ENCODE peak calls at places on chromosomes 11 and 22, in ten cellular contexts. E is K562, V is fibroblast of mammary gland, Q is cardiac muscle cell, J is foreskin fibroblast, F is lower lobe of right lung, X is tibial artery, S is heart left ventricle, W is ascending aorta, G is cardiac fibroblast. T is an unnamed sample.

GRCh38 chr11:61923166-61924015 is 6.0 kb upstream of the RAB3IL1 start:
- DNase-seq in Q (peak), E (peak), G (peak), F (no peak), V (peak), S (peak), W (no peak), J (peak), X (peak), T (peak)

GRCh38 chr22:49042877-49043859 is 784.5 kb downstream of the BRD1 start:
- DNase-seq in V (no peak), X (peak), G (no peak), J (no peak), W (no peak), E (no peak), Q (no peak), F (no peak), S (no peak), T (no peak)

GRCh38 chr11:28581286-28582242 is 473.4 kb downstream of the METTL15 start:
- DNase-seq in S (no peak), X (no peak), F (no peak), V (peak), G (peak), Q (no peak), W (no peak), E (no peak), J (no peak), T (peak)

GRCh38 chr22:34973016-34973415 is 92.9 kb upstream of the ISX start:
- DNase-seq in X (no peak), G (no peak), S (no peak), V (no peak), E (no peak), J (no peak), Q (no peak), W (no peak), F (no peak), T (no peak)

GRCh38 chr11:109680127-109680526 is 258.1 kb downstream of the C11orf87 start:
- DNase-seq in S (no peak), V (peak), F (no peak), J (no peak), E (no peak), X (no peak), G (peak), Q (no peak), W (no peak), T (peak)

GRCh38 chr22:23226497-23226850 is 46.2 kb downstream of the BCR start:
- DNase-seq in W (no peak), S (no peak), G (peak), Q (no peak), F (peak), E (no peak), X (no peak), J (peak), V (peak), T (no peak)

GRCh38 chr11:131511794-131512193 is 141.4 kb downstream of the NTM start:
- DNase-seq in Q (peak), V (peak), X (no peak), F (no peak), G (no peak), W (no peak), E (peak), J (no peak), S (no peak), T (peak)

GRCh38 chr11:12248330-12248729 is 129.0 kb upstream of the PARVA start:
- DNase-seq in J (peak), E (no peak), X (peak), V (no peak), W (no peak), F (peak), Q (no peak), S (peak), G (no peak), T (no peak)

GRCh38 chr11:66426314-66426713 is 5.5 kb downstream of the NPAS4 start:
- DNase-seq in V (no peak), X (no peak), J (no peak), E (no peak), F (no peak), S (no peak), Q (no peak), W (no peak), G (no peak), T (no peak)

GRCh38 chr22:40607506-40607905 is 29.0 kb downstream of the MRTFA start:
- DNase-seq in G (no peak), J (no peak), X (no peak), F (no peak), Q (no peak), E (no peak), V (no peak), S (no peak), W (no peak), T (no peak)

GRCh38 chr11:111977141-111978027 is 40.2 kb downstream of the DIXDC1 start:
- DNase-seq in W (peak), E (no peak), V (peak), S (peak), Q (peak), X (peak), G (peak), J (peak), F (peak), T (peak)

GRCh38 chr11:65278351-65278750 is 16.6 kb downstream of the POLA2 start:
- DNase-seq in X (no peak), V (no peak), S (no peak), W (no peak), Q (no peak), E (no peak), F (no peak), J (no peak), G (no peak), T (no peak)

GRCh38 chr11:85815186-85815911 is 4.4 kb upstream of the SYTL2 start:
- DNase-seq in X (no peak), G (peak), F (no peak), V (peak), S (no peak), W (no peak), Q (no peak), E (no peak), J (peak), T (no peak)

GRCh38 chr11:130325691-130326090 is 11.0 kb upstream of the ZBTB44 start:
- DNase-seq in F (no peak), X (no peak), G (no peak), W (no peak), V (no peak), S (no peak), Q (no peak), E (no peak), J (no peak), T (no peak)

GRCh38 chr22:45722006-45722405 is 50.4 kb downstream of the ATXN10 start:
- DNase-seq in F (no peak), W (no peak), X (no peak), G (no peak), J (no peak), E (no peak), S (no peak), V (no peak), Q (no peak), T (no peak)

GRCh38 chr11:35323076-35323868 is 96.1 kb downstream of the SLC1A2 start:
- DNase-seq in E (no peak), V (peak), J (peak), X (no peak), G (no peak), F (no peak), Q (no peak), S (no peak), W (no peak), T (no peak)

GRCh38 chr11:121892131-121892681 is 223.8 kb downstream of the BLID start:
- DNase-seq in G (peak), W (no peak), Q (peak), J (peak), S (peak), X (no peak), E (no peak), F (no peak), V (peak), T (peak)

GRCh38 chr11:13463779-13464290 is 813 bp upstream of the BTBD10 start:
- DNase-seq in J (peak), Q (no peak), S (no peak), F (no peak), W (no peak), X (no peak), G (peak), V (peak), E (no peak), T (no peak)

GRCh38 chr11:83970061-83970671 is 684.0 kb upstream of the CCDC90B start:
- DNase-seq in V (peak), E (no peak), W (no peak), X (no peak), Q (no peak), G (no peak), F (no peak), S (no peak), J (no peak), T (no peak)

GRCh38 chr11:117497206-117497951 is 169.7 kb downstream of the CEP164 start:
- DNase-seq in X (no peak), V (no peak), J (no peak), G (no peak), E (no peak), W (no peak), Q (no peak), S (no peak), F (no peak), T (no peak)

GRCh38 chr11:77056814-77057402 is 9.9 kb upstream of the CAPN5 start:
- DNase-seq in S (no peak), Q (no peak), E (no peak), V (no peak), F (no peak), W (no peak), G (no peak), J (no peak), X (no peak), T (no peak)

GRCh38 chr22:23037429-23038333 is 32.6 kb upstream of the GNAZ start:
- DNase-seq in W (no peak), J (no peak), X (no peak), S (no peak), G (no peak), E (peak), F (no peak), V (no peak), Q (no peak), T (no peak)

GRCh38 chr11:88482871-88483301 is 145.3 kb upstream of the CTSC start:
- DNase-seq in Q (no peak), G (peak), E (no peak), V (peak), F (no peak), S (no peak), X (no peak), J (peak), W (no peak), T (no peak)

GRCh38 chr11:50379484-50379883 is 346.8 kb downstream of the OR4C45 start:
- DNase-seq in S (no peak), E (no peak), W (no peak), X (no peak), J (no peak), F (no peak), G (no peak), Q (no peak), V (no peak), T (no peak)

GRCh38 chr22:48945621-48946458 is 881.8 kb downstream of the BRD1 start:
- DNase-seq in F (no peak), E (no peak), Q (no peak), W (no peak), X (peak), J (no peak), S (peak), V (no peak), G (no peak), T (no peak)

GRCh38 chr22:36104988-36105387 is 55.6 kb downstream of the APOL3 start:
- DNase-seq in X (no peak), W (no peak), G (no peak), Q (no peak), J (peak), V (peak), E (no peak), F (peak), S (no peak), T (peak)

GRCh38 chr11:133526790-133527189 is 5.5 kb downstream of the OPCML start:
- DNase-seq in X (no peak), Q (peak), J (no peak), S (no peak), E (no peak), W (no peak), V (no peak), G (no peak), F (no peak), T (no peak)

GRCh38 chr11:16737860-16738197 is 618 bp upstream of the C11orf58 start:
- DNase-seq in S (no peak), F (no peak), E (no peak), J (no peak), Q (peak), G (no peak), W (no peak), V (no peak), X (no peak), T (no peak)

GRCh38 chr11:133821776-133822175 is 23.5 kb downstream of the SPATA19 start:
- DNase-seq in V (peak), S (no peak), E (peak), W (no peak), F (no peak), G (peak), J (no peak), Q (peak), X (no peak), T (no peak)

GRCh38 chr22:47207387-47207786 is 444.9 kb downstream of the TBC1D22A start:
- DNase-seq in S (no peak), Q (no peak), G (no peak), E (no peak), X (peak), J (no peak), F (no peak), V (no peak), W (no peak), T (no peak)

GRCh38 chr11:84819128-84819527 is 808.0 kb downstream of the DLG2 start:
- DNase-seq in V (peak), E (no peak), W (no peak), S (no peak), G (peak), J (peak), X (no peak), F (no peak), Q (peak), T (peak)

GRCh38 chr11:104573431-104573830 is 324.8 kb downstream of the CASP12 start:
- DNase-seq in W (no peak), E (no peak), Q (no peak), G (peak), X (no peak), S (no peak), F (no peak), J (peak), V (peak), T (peak)

GRCh38 chr11:36594316-36594989 is at the start of gene IFTAP:
- DNase-seq in F (peak), J (peak), W (no peak), Q (peak), S (peak), G (peak), E (peak), V (peak), X (peak), T (peak)

GRCh38 chr11:15157181-15157580 is 42.5 kb downstream of the INSC start:
- DNase-seq in Q (no peak), X (no peak), J (peak), W (no peak), V (peak), S (no peak), F (no peak), E (no peak), G (peak), T (peak)

GRCh38 chr11:44609028-44609782 is 43.7 kb downstream of the CD82 start:
- DNase-seq in J (no peak), W (no peak), E (no peak), S (no peak), G (no peak), F (no peak), X (no peak), Q (no peak), V (no peak), T (no peak)
- H3K4me3 ChIP-seq in J (no peak), W (no peak), E (no peak), S (no peak), G (no peak), F (no peak), X (no peak), Q (no peak), V (no peak), T (no peak)

GRCh38 chr11:2691991-2692841 is 7.6 kb downstream of the KCNQ1OT1 start:
- DNase-seq in W (no peak), S (no peak), X (peak), E (no peak), Q (peak), G (no peak), F (no peak), J (no peak), V (no peak), T (no peak)
- TF ChIP-seq CTCF in W (no peak), S (no peak), X (no peak), E (peak), Q (peak), G (no peak), F (peak), J (no peak), V (no peak), T (peak)

DNA sequence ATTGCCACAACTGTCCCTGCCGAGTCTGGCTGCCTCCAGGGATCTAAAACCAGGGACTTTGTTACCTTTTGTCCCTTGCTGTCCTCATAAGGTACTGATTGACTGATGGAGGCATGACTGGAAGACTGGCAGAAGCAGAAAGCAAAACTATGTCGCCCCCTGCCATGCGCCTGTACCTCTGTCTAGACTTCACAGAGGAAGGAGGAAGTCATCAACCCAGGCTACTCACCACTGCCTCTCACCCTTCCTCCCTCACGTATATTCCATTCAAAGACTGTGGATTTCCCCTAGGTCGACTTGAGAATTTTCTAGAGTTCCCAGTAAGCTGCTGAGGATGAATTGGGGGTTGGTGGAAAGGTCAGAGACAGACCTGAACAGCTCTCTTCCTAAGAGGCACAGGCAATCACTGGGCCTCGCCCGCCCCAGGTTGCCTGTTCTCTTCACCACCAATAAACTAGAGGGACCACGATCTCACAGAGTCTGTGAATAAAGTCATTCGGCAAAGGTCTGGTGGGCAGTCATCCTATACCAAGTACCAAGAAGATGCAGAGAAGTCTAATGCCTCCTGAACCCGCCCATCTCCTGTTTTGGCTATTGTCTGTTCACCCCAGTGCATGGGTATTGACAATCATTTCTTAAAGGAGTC is 27.5 kb upstream of the CHST1 start:
- DNase-seq in V (no peak), W (no peak), Q (no peak), E (no peak), F (no peak), J (no peak), S (no peak), G (no peak), X (no peak), T (no peak)
- H3K4me3 ChIP-seq in V (no peak), W (no peak), Q (no peak), E (no peak), F (no peak), J (no peak), S (no peak), G (no peak), X (no peak), T (no peak)

GRCh38 chr11:101759771-101760450 is 154.9 kb upstream of the CEP126 start:
- DNase-seq in J (peak), V (peak), Q (peak), F (no peak), S (no peak), X (no peak), G (peak), W (no peak), E (no peak), T (no peak)
- TF ChIP-seq CTCF in J (peak), V (peak), Q (peak), F (no peak), S (no peak), X (no peak), G (no peak), W (no peak), E (no peak), T (peak)

GRCh38 chr11:57779275-57779674 is 17.7 kb downstream of the CTNND1 start:
- DNase-seq in W (no peak), S (peak), V (no peak), X (no peak), J (peak), F (no peak), G (peak), E (no peak), Q (peak), T (peak)
- H3K4me3 ChIP-seq in W (peak), S (peak), V (no peak), X (no peak), J (no peak), F (peak), G (no peak), E (no peak), Q (peak), T (no peak)

DNA sequence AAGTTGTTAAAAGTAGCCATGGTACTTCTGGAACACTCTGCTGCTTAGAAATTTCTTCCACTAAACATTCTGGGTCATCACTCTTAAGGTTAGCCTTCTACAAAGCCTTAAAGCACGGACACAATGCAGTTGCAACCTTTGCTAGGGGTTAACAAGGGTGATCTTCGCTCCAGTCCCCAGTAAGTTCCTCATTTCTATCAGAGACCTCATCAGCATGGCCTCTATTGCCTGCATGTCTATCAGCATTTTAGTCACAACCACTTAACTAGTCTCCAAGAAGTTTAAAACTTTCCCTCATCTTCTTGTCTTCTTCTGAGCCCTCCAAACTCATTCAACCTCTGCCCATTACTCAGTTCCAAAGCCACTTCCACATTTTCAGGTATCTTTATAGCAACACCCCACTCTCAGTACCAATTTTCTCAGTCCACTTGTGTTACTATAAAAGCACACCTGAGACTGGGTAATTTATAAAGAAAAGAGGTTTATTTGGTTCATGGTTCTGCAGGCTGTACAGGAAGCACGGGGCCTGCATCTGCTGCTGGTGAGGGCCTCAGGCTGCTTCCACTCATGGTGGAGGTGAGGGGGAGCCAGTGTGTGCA is 48.7 kb upstream of the TH start:
- DNase-seq in F (no peak), W (no peak), E (no peak), J (no peak), X (no peak), V (no peak), S (no peak), Q (no peak), G (no peak), T (no peak)
- TF ChIP-seq CTCF in F (no peak), W (no peak), E (no peak), J (no peak), X (no peak), V (no peak), S (no peak), Q (no peak), G (no peak), T (no peak)

GRCh38 chr11:70736937-70737640 is 338.8 kb downstream of the CTTN start:
- DNase-seq in J (no peak), W (no peak), F (no peak), Q (no peak), X (no peak), G (no peak), E (no peak), V (no peak), S (no peak), T (no peak)
- H3K4me3 ChIP-seq in J (no peak), W (no peak), F (no peak), Q (no peak), X (no peak), G (no peak), E (no peak), V (no peak), S (no peak), T (no peak)